ENCODE peak calls at places on chromosome 20, in four cellular contexts. K, N, I and W are unnamed samples.

GRCh38 chr20:22716824-22717351 is 132.5 kb upstream of the FOXA2 start:
- DNase-seq in N (no peak), I (no peak), K (no peak), W (no peak)

GRCh38 chr20:58112017-58112781 is 116.3 kb downstream of the ANKRD60 start:
- DNase-seq in I (no peak), K (no peak), N (no peak), W (no peak)

GRCh38 chr20:40945754-40946451 is 82.7 kb upstream of the TOP1 start:
- DNase-seq in N (no peak), K (peak), I (peak), W (no peak)

GRCh38 chr20:53757472-53757913 is 163.9 kb upstream of the ZNF217 start:
- DNase-seq in I (no peak), N (no peak), K (no peak), W (no peak)

GRCh38 chr20:56515657-56516381 is 8.7 kb upstream of the FAM209A start:
- DNase-seq in N (no peak), K (peak), I (no peak), W (no peak)

GRCh38 chr20:59646487-59646886 is 42.1 kb downstream of the PHACTR3 start:
- DNase-seq in N (no peak), I (no peak), K (no peak), W (no peak)

GRCh38 chr20:2873747-2874041 is 413 bp downstream of the PTPRA start:
- DNase-seq in N (peak), K (peak), I (peak), W (peak)

GRCh38 chr20:64053841-64054661 is 4.6 kb upstream of the SOX18 start:
- DNase-seq in N (no peak), K (peak), I (peak), W (no peak)

GRCh38 chr20:37347347-37347823 is 1.4 kb downstream of the SRC start:
- DNase-seq in I (no peak), K (no peak), N (no peak), W (no peak)

GRCh38 chr20:50399917-50400704 is 110.1 kb upstream of the PTPN1 start:
- DNase-seq in N (no peak), I (no peak), K (no peak), W (no peak)

GRCh38 chr20:24722586-24722985 is 226.5 kb upstream of the CST7 start:
- DNase-seq in N (no peak), I (no peak), K (no peak), W (no peak)